ENCODE peak calls at places on chromosomes 3 and 15, in eight cellular contexts. B is left cardiac atrium, Z is NCI-H748 treated with DMSO at 0.1 percent for 48 hours, R is hypothalamus, H is stromal cell of bone marrow, L is putamen, J is activated B cell treated with CpG ODN at 0.5 μM for 24 hours, X is iris pigment epithelial cell. K is an unnamed sample.

GRCh38 chr3:153977148-153977547 is 144.0 kb upstream of the ARHGEF26 start:
- DNase-seq in J (no peak), R (no peak), H (peak), Z (no peak), B (peak), L (peak), X (peak), K (no peak)

GRCh38 chr3:4714045-4714444 is 220.9 kb downstream of the ITPR1 start:
- DNase-seq in Z (no peak), X (no peak), L (no peak), B (no peak), J (no peak), R (no peak), H (no peak), K (no peak)

GRCh38 chr3:28915711-28916481 is 365.0 kb upstream of the RBMS3 start:
- DNase-seq in X (peak), H (peak), Z (peak), J (no peak), R (no peak), B (no peak), L (peak), K (no peak)

GRCh38 chr15:73335471-73335870 is 33.3 kb downstream of the HCN4 start:
- DNase-seq in Z (no peak), B (no peak), H (no peak), L (no peak), J (no peak), X (no peak), R (no peak), K (no peak)

GRCh38 chr3:95721938-95722337 is 1092.5 kb upstream of the EPHA6 start:
- DNase-seq in X (no peak), Z (no peak), R (no peak), B (no peak), H (no peak), L (no peak), J (no peak), K (no peak)

GRCh38 chr15:65979316-65979715 is 110.0 kb downstream of the RAB11A start:
- DNase-seq in L (no peak), B (no peak), R (no peak), Z (no peak), H (peak), X (peak), J (no peak), K (no peak)

GRCh38 chr3:99920530-99921376 is 103.1 kb downstream of the CMSS1 start:
- DNase-seq in Z (no peak), L (peak), J (no peak), B (peak), X (no peak), R (no peak), H (peak), K (peak)

GRCh38 chr3:13013994-13014754 is 59.1 kb downstream of the IQSEC1 start:
- DNase-seq in Z (no peak), J (no peak), B (no peak), R (no peak), X (no peak), L (no peak), H (no peak), K (no peak)

GRCh38 chr3:71099997-71100719 is 483.4 kb downstream of the FOXP1 start:
- DNase-seq in H (no peak), Z (no peak), L (no peak), B (no peak), X (peak), J (no peak), R (no peak), K (no peak)

GRCh38 chr3:23106641-23107040 is 96.5 kb upstream of the UBE2E2 start:
- DNase-seq in L (no peak), X (no peak), J (no peak), R (no peak), Z (no peak), B (no peak), H (no peak), K (no peak)

GRCh38 chr15:82139823-82140268 is 94.0 kb upstream of the MEX3B start:
- DNase-seq in L (peak), B (no peak), H (peak), J (no peak), Z (no peak), R (no peak), X (peak), K (no peak)

GRCh38 chr3:186418601-186419238 is 56.7 kb upstream of the DGKG start:
- DNase-seq in Z (no peak), L (no peak), B (no peak), R (no peak), J (no peak), H (no peak), X (no peak), K (no peak)

GRCh38 chr3:193033381-193033780 is 115.7 kb upstream of the MB21D2 start:
- DNase-seq in X (no peak), L (no peak), J (no peak), H (no peak), R (no peak), Z (no peak), B (no peak), K (no peak)

K was measured in psoas muscle.